ENCODE peak calls at places on chromosome 16, in five cellular contexts. W is Daoy; O is LHCN-M2; J is iris pigment epithelial cell; H is stimulated activated CD4-positive, alpha-beta T cell treated with anti-CD3 and anti-CD28 coated beads, Interleukin-12 subunit alpha, Interleukin-12 subunit beta, amount 100 ng/mL, for 4 hours. R is an unnamed sample.

GRCh38 chr16:4067262-4068001 is 48.8 kb downstream of the ADCY9 start:
- DNase-seq in W (no peak), O (peak), J (no peak), H (no peak), R (no peak)

GRCh38 chr16:27365142-27366089 is 36.6 kb upstream of the IL21R start:
- DNase-seq in W (peak), O (peak), J (peak), H (no peak), R (no peak)

GRCh38 chr16:73248316-73248715 is 200.4 kb upstream of the ZFHX3 start:
- DNase-seq in W (no peak), O (no peak), J (no peak), H (no peak), R (no peak)

GRCh38 chr16:4051591-4051990 is 64.7 kb downstream of the ADCY9 start:
- DNase-seq in W (no peak), O (no peak), J (no peak), H (no peak), R (no peak)

GRCh38 chr16:2224183-2224486 is 744 bp downstream of the E4F1 start:
- DNase-seq in W (no peak), O (no peak), J (peak), H (no peak), R (no peak)

GRCh38 chr16:84268661-84269060 is 26.0 kb upstream of the WFDC1 start:
- DNase-seq in W (no peak), O (no peak), J (no peak), H (no peak), R (no peak)

GRCh38 chr16:2857451-2858244 is at the start of gene PRSS22:
- DNase-seq in W (peak), O (no peak), J (no peak), H (no peak), R (no peak)

GRCh38 chr16:67551972-67552371 is 10.4 kb upstream of the CTCF start:
- DNase-seq in W (no peak), O (no peak), J (no peak), H (no peak), R (no peak)

GRCh38 chr16:21638573-21638975 is 13.8 kb downstream of the IGSF6 start:
- DNase-seq in W (peak), O (peak), J (peak), H (no peak), R (no peak)

GRCh38 chr16:88306860-88307545 is 75.8 kb upstream of the ZNF469 start:
- DNase-seq in W (peak), O (peak), J (peak), H (no peak), R (no peak)

GRCh38 chr16:74725641-74726040 is 25.0 kb upstream of the MLKL start:
- DNase-seq in W (no peak), O (no peak), J (no peak), H (no peak), R (no peak)

GRCh38 chr16:11848842-11849241 is 2.5 kb downstream of the RSL1D1 start:
- DNase-seq in W (no peak), O (peak), J (peak), H (no peak), R (no peak)

GRCh38 chr16:88764080-88764479 is 20.9 kb downstream of the PIEZO1 start:
- DNase-seq in W (no peak), O (no peak), J (no peak), H (no peak), R (no peak)

GRCh38 chr16:88913001-88913612 is 46.6 kb upstream of the PABPN1L start:
- DNase-seq in W (no peak), O (no peak), J (no peak), H (no peak), R (no peak)

GRCh38 chr16:88339926-88340754 is 42.6 kb upstream of the ZNF469 start:
- DNase-seq in W (no peak), O (no peak), J (no peak), H (no peak), R (no peak)

GRCh38 chr16:50229149-50229726 is 37.1 kb upstream of the ADCY7 start:
- DNase-seq in W (no peak), O (no peak), J (no peak), H (no peak), R (no peak)

GRCh38 chr16:14132696-14133048 is 61.6 kb downstream of the MRTFB start:
- DNase-seq in W (no peak), O (peak), J (peak), H (no peak), R (no peak)

GRCh38 chr16:56372938-56373337 is 52.4 kb downstream of the AMFR start:
- DNase-seq in W (no peak), O (no peak), J (peak), H (no peak), R (no peak)

GRCh38 chr16:27436065-27436464 is 34.1 kb downstream of the IL21R start:
- DNase-seq in W (no peak), O (no peak), J (no peak), H (no peak), R (no peak)

GRCh38 chr16:19295393-19295792 is 9.9 kb downstream of the CLEC19A start:
- DNase-seq in W (no peak), O (no peak), J (no peak), H (no peak), R (no peak)

GRCh38 chr16:23699100-23699499 is 13.9 kb downstream of the ERN2 start:
- DNase-seq in W (no peak), O (no peak), J (no peak), H (no peak), R (no peak)

GRCh38 chr16:67667817-67668494 is 1.3 kb downstream of the C16orf86 start:
- DNase-seq in W (peak), O (peak), J (peak), H (peak), R (peak)

GRCh38 chr16:74778646-74779045 is 4.0 kb upstream of the FA2H start:
- DNase-seq in W (no peak), O (no peak), J (no peak), H (no peak), R (no peak)

GRCh38 chr16:17470871-17471744 is at the start of gene XYLT1:
- DNase-seq in W (peak), O (peak), J (peak), H (peak), R (peak)

GRCh38 chr16:70267516-70267915 is 15.8 kb upstream of the EXOSC6 start:
- DNase-seq in W (peak), O (peak), J (peak), H (no peak), R (peak)